ENCODE peak calls at places on chromosomes 7 and 10, in four cellular contexts. V, O, C and B are unnamed samples.

GRCh38 chr10:52776471-52776903 is 3.9 kb upstream of the MBL2 start:
- DNase-seq in V (no peak), O (no peak), C (no peak), B (no peak)

GRCh38 chr7:31744294-31744874 is 57.4 kb downstream of the PPP1R17 start:
- DNase-seq in V (peak), O (peak), C (peak), B (peak)

GRCh38 chr10:88538038-88538437 is 45.1 kb downstream of the RNLS start:
- DNase-seq in V (no peak), O (no peak), C (peak), B (no peak)

GRCh38 chr7:40147371-40148246 is 12.8 kb downstream of the SUGCT start:
- DNase-seq in V (no peak), O (no peak), C (no peak), B (no peak)

GRCh38 chr7:126570845-126571244 is 681.9 kb downstream of the GRM8 start:
- DNase-seq in V (no peak), O (no peak), C (no peak), B (no peak)

GRCh38 chr7:32336726-32337125 is 153.5 kb downstream of the LSM5 start:
- DNase-seq in V (no peak), O (no peak), C (no peak), B (no peak)

GRCh38 chr10:49526624-49527023 is 12.3 kb downstream of the ERCC6 start:
- DNase-seq in V (no peak), O (no peak), C (peak), B (no peak)

GRCh38 chr7:120064565-120064964 is 208.4 kb upstream of the KCND2 start:
- DNase-seq in V (no peak), O (no peak), C (peak), B (no peak)

GRCh38 chr7:97006146-97006950 is 995 bp downstream of the DLX6 start:
- DNase-seq in V (no peak), O (no peak), C (no peak), B (peak)

GRCh38 chr7:100192951-100193350 is 15.2 kb downstream of the STAG3 start:
- DNase-seq in V (no peak), O (no peak), C (no peak), B (no peak)

GRCh38 chr10:101650841-101651240 is 44.1 kb downstream of the FBXW4 start:
- DNase-seq in V (no peak), O (no peak), C (no peak), B (no peak)

GRCh38 chr10:73746721-73747120 is 2.5 kb downstream of the SEC24C start:
- DNase-seq in V (no peak), O (no peak), C (no peak), B (no peak)

GRCh38 chr7:20307901-20308300 is 22.8 kb upstream of the ITGB8 start:
- DNase-seq in V (no peak), O (no peak), C (peak), B (no peak)

GRCh38 chr7:129298268-129298893 is 73.6 kb downstream of the AHCYL2 start:
- DNase-seq in V (no peak), O (peak), C (peak), B (no peak)

GRCh38 chr7:105916603-105917002 is 40.2 kb upstream of the ATXN7L1 start:
- DNase-seq in V (no peak), O (no peak), C (peak), B (no peak)

GRCh38 chr7:97022451-97023306 is 2.0 kb downstream of the DLX5 start:
- DNase-seq in V (no peak), O (no peak), C (no peak), B (no peak)

GRCh38 chr10:104690081-104690480 is 49.0 kb downstream of the SORCS3 start:
- DNase-seq in V (no peak), O (no peak), C (no peak), B (no peak)

GRCh38 chr7:81008901-81009300 is 90.0 kb upstream of the SEMA3C start:
- DNase-seq in V (no peak), O (no peak), C (no peak), B (no peak)

GRCh38 chr10:95451568-95452524 is 109.3 kb downstream of the SORBS1 start:
- DNase-seq in V (no peak), O (no peak), C (no peak), B (no peak)

GRCh38 chr7:74094224-74095095 is 10.9 kb downstream of the LIMK1 start:
- DNase-seq in V (no peak), O (peak), C (peak), B (peak)

GRCh38 chr7:150390206-150390605 is 11.1 kb downstream of the ZNF775 start:
- DNase-seq in V (no peak), O (no peak), C (no peak), B (no peak)

GRCh38 chr7:52711951-52712350 is 323.5 kb upstream of the POM121L12 start:
- DNase-seq in V (no peak), O (no peak), C (no peak), B (no peak)